ENCODE peak calls at places on chromosomes 2 and 18, in four cellular contexts. B, F, J and L are unnamed samples.

GRCh38 chr2:9380702-9381628 is 42.4 kb downstream of the ITGB1BP1 start:
- DNase-seq in B (no peak), F (no peak), J (peak; percentile 68), L (no peak)

GRCh38 chr2:112730791-112731190 is 10.0 kb downstream of the NT5DC4 start:
- DNase-seq in B (no peak), F (no peak), J (no peak), L (no peak)

GRCh38 chr2:197426723-197427122 is 8.1 kb downstream of the SF3B1 start:
- DNase-seq in B (no peak), F (no peak), J (no peak), L (no peak)

GRCh38 chr2:28471701-28472236 is 24.1 kb upstream of the PLB1 start:
- DNase-seq in B (no peak), F (no peak), J (no peak), L (no peak)

GRCh38 chr2:237632991-237633629 is 5.7 kb downstream of the LRRFIP1 start:
- DNase-seq in B (no peak), F (no peak), J (no peak), L (peak; percentile 59)

GRCh38 chr2:106956879-106957278 is 70.9 kb upstream of the ST6GAL2 start:
- DNase-seq in B (no peak), F (no peak), J (no peak), L (no peak)

GRCh38 chr2:199042660-199043379 is 414.9 kb downstream of the SATB2 start:
- DNase-seq in B (no peak), F (no peak), J (no peak), L (no peak)

GRCh38 chr2:222653280-222653679 is 2.6 kb downstream of the FARSB start:
- DNase-seq in B (no peak), F (peak; percentile 17), J (no peak), L (no peak)

GRCh38 chr2:108074150-108074549 is 87.8 kb downstream of the SLC5A7 start:
- DNase-seq in B (no peak), F (no peak), J (no peak), L (no peak)

GRCh38 chr2:236236559-236237450 is 27.4 kb downstream of the ASB18 start:
- DNase-seq in B (no peak), F (no peak), J (no peak), L (no peak)
- TF ChIP-seq CTCF in B (no peak), F (no peak), J (no peak), L (no peak)

DNA sequence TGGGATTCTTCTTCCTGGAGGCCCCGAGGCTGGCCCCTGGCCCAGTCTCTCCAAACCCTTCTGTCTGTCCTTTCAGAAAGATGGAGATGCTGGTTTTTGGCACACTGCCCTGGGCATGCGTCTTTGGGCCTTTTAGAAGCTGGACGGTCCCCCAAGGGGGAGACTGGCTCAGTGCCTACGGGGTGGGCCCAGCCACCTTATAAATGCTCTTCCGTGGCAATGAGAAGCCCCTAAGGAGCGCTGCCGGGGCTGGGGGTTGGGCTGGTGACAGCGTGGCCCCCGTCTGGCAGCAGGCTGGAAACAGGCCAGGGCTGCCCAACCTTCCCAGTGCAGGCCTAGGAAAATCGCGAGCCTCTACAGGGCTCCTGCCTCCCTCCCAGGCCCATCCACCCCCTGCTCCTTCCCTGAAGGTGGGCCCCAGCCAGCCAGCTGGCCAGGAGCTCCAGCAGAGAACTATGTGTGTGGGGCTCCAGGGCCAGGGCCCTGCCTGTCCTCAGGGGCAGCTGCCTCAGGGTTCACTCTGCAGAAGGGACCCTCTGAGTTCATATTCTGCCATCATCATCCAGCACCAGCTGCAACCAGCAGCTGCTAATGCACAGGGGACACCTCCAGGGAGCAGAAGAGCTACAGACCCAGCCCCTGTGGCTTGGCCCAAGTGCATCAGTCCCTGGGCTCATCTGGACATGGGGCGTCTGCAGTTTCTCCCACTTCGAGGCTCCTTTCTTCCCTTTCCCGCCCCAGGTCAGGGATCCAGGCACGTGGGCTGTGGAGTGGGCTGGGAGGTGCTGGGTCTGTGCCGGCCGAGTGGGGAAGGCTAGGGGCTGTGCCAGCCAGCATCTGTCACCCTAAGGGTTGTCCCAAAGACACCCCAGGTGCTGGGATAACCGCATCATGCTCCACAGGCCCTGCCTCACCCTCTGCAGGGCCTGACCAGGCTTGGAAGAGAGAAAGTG is 107.7 kb upstream of the OTOS start:
- DNase-seq in B (no peak), F (no peak), J (no peak), L (peak; percentile 46)
- H3K4me3 ChIP-seq in B (no peak overlapping the region), F (no peak overlapping the region), J (no peak overlapping the region), L (no peak overlapping the region)

DNA sequence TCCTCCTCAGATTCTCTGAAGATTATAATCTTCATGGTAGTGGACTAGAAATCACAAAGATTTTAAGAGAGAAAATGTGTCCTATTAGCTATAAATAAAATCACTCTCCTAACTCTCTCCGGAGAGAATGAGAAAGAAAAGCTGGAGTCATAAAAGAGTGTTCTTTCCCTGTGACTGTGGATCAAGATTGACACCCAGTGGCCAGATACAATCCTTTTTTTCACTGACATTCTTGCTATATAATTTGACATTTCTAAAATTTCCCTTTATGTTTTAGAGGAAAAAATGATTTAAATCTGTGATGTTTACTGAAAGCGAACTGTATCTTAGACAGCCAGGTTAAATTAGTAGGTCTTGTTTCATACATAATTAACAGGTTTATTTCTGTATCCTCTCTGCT is 35.4 kb upstream of the LRP2 start:
- DNase-seq in B (no peak), F (no peak), J (no peak), L (no peak)
- TF ChIP-seq CTCF in B (no peak), F (no peak), J (peak; percentile 35), L (no peak)

DNA sequence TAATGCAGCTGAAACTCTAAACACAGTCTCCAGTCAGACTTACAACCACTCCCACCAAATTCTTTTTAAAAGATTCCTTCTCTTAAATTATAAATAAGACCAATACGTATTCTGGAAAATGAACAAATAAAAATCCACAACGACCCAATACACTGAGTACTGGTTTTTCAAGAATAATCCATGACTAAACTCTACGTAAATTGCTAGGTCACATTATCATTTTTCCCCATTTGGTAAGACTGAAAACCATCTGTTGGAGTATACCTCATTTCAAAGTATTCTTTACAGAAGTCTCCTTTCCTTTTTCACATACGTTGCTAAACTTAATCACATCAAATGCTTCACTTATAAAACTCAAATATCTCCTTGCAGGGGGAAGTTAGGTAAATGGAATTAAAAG is 6.0 kb downstream of the ZNF516 start:
- DNase-seq in B (no peak), F (no peak), J (no peak), L (no peak)
- H3K4me3 ChIP-seq in B (no peak overlapping the region), F (no peak overlapping the region), J (no peak overlapping the region), L (no peak overlapping the region)